ENCODE peak calls at places on chromosomes 13 and 19, in six cellular contexts. X, M, F, W, E and T are unnamed samples.

GRCh38 chr13:50484472-50485113 is 358.9 kb downstream of the DLEU7 start:
- DNase-seq in M (no peak), F (no peak), W (no peak), E (no peak), X (no peak), T (no peak)

GRCh38 chr19:16825312-16826168 is 3.7 kb upstream of the SIN3B start:
- DNase-seq in X (peak; percentile 48), F (no peak), M (peak; percentile 53), W (no peak), E (no peak), T (no peak)

GRCh38 chr19:5591476-5591875 is 23.7 kb upstream of the TINCR start:
- DNase-seq in X (no peak), F (no peak), E (no peak), W (no peak), M (no peak), T (no peak)

GRCh38 chr13:35876601-35877000 is 254.6 kb downstream of the DCLK1 start:
- DNase-seq in W (no peak), M (no peak), X (no peak), E (no peak), F (no peak), T (no peak)

GRCh38 chr19:42199440-42200115 is 17.9 kb downstream of the DEDD2 start:
- DNase-seq in E (peak; percentile 93), F (peak; percentile 51), M (peak; percentile 70), W (peak; percentile 36), X (no peak), T (no peak)

GRCh38 chr19:41908724-41909464 is 19.4 kb downstream of the ERFL start:
- DNase-seq in W (no peak), X (no peak), M (no peak), F (no peak), E (no peak), T (no peak)

GRCh38 chr19:12884926-12885748 is 1.9 kb downstream of the KLF1 start:
- DNase-seq in F (peak; percentile 88), E (peak; percentile 92), X (peak; percentile 84), M (peak; percentile 90), W (peak; percentile 89), T (no peak)

GRCh38 chr19:35271546-35271945 is 2.8 kb downstream of the USF2 start:
- DNase-seq in F (no peak), M (no peak), W (no peak), E (no peak), X (no peak), T (no peak)

GRCh38 chr19:35462476-35462953 is 14.5 kb downstream of the FFAR2 start:
- DNase-seq in M (no peak), F (peak; percentile 33), X (no peak), W (peak; percentile 27), E (peak; percentile 86), T (no peak)

GRCh38 chr13:34108396-34108795 is 290.4 kb downstream of the RFC3 start:
- DNase-seq in X (no peak), F (no peak), W (no peak), M (no peak), E (no peak), T (no peak)

GRCh38 chr19:15437355-15438123 is 12.2 kb downstream of the WIZ start:
- DNase-seq in M (no peak), W (no peak), F (no peak), E (no peak), X (no peak), T (no peak)

GRCh38 chr19:13077233-13077632 is 25.4 kb downstream of the LYL1 start:
- DNase-seq in X (no peak), W (no peak), E (no peak), F (no peak), M (no peak), T (no peak)

GRCh38 chr19:17865364-17866311 is 5.9 kb downstream of the RPL18A start:
- DNase-seq in X (no peak), W (no peak), M (no peak), F (peak; percentile 39), E (no peak), T (no peak)

GRCh38 chr13:57114945-57115344 is 25.8 kb upstream of the PRR20A start:
- DNase-seq in E (no peak), W (no peak), X (no peak), M (no peak), F (no peak), T (no peak)

GRCh38 chr19:47430041-47430802 is 10.9 kb upstream of the MEIS3 start:
- DNase-seq in X (peak; percentile 47), E (peak; percentile 69), F (peak; percentile 20), W (no peak), M (peak; percentile 34), T (no peak)